ENCODE peak calls at places on chromosomes 16 and 17, in eight cellular contexts. G is activated T-helper 9 cell treated with anti-CD3 and anti-CD28 coated beads, Interleukin-2, amount 50 U/mL, for 16 hours; U is EL; C is substantia nigra; P is AG08396; Z is ascending aorta; F is NCI-H774; R is H54. M is an unnamed sample.

GRCh38 chr16:61887903-61888302 is 148.3 kb downstream of the CDH8 start:
- DNase-seq in G (no peak), U (peak; percentile 80), C (no peak), P (no peak), Z (no peak), F (no peak), R (no peak), M (peak; percentile 79)

GRCh38 chr17:9324864-9325263 is 250.8 kb downstream of the STX8 start:
- DNase-seq in G (no peak), U (no peak), C (no peak), P (no peak), Z (no peak), F (no peak), R (no peak), M (no peak)

GRCh38 chr17:1122681-1123396 is 56.9 kb downstream of the ABR start:
- DNase-seq in G (peak; percentile 70), U (peak; percentile 70), C (peak; percentile 34), P (peak; percentile 88), Z (no peak), F (no peak), R (peak; percentile 89), M (peak; percentile 87)

GRCh38 chr16:69110406-69110805 is 5.0 kb downstream of the HAS3 start:
- DNase-seq in G (no peak), U (no peak), C (no peak), P (no peak), Z (no peak), F (no peak), R (no peak), M (no peak)

GRCh38 chr17:77455111-77455877 is 314.5 kb downstream of the SEC14L1 start:
- DNase-seq in G (no peak), U (no peak), C (no peak), P (no peak), Z (no peak), F (no peak), R (no peak), M (no peak)

GRCh38 chr17:28033972-28034714 is 8.3 kb upstream of the NLK start:
- DNase-seq in G (no peak), U (peak; percentile 95), C (no peak), P (peak; percentile 33), Z (no peak), F (no peak), R (peak; percentile 51), M (peak; percentile 67)

GRCh38 chr17:2851615-2852014 is 55.4 kb downstream of the RAP1GAP2 start:
- DNase-seq in G (no peak), U (no peak), C (no peak), P (no peak), Z (no peak), F (no peak), R (no peak), M (no peak)

GRCh38 chr17:6276711-6277110 is 158.2 kb downstream of the AIPL1 start:
- DNase-seq in G (no peak), U (no peak), C (no peak), P (no peak), Z (no peak), F (no peak), R (no peak), M (no peak)

GRCh38 chr17:7147772-7148171 is 31.4 kb downstream of the ASGR1 start:
- DNase-seq in G (no peak), U (no peak), C (no peak), P (no peak), Z (no peak), F (no peak), R (no peak), M (no peak)

GRCh38 chr17:2137342-2138098 is 82.6 kb downstream of the HIC1 start:
- DNase-seq in G (no peak), U (peak; percentile 88), C (no peak), P (peak; percentile 74), Z (no peak), F (no peak), R (peak; percentile 69), M (peak; percentile 87)

GRCh38 chr17:39663340-39663687 is 1.8 kb upstream of the TCAP start:
- DNase-seq in G (no peak), U (no peak), C (no peak), P (no peak), Z (no peak), F (no peak), R (no peak), M (no peak)

GRCh38 chr16:48426244-48427135 is 41.3 kb upstream of the SIAH1 start:
- DNase-seq in G (no peak), U (no peak), C (no peak), P (no peak), Z (no peak), F (no peak), R (no peak), M (peak; percentile 38)

GRCh38 chr16:2752850-2753522 is 548 bp downstream of the SRRM2 start:
- DNase-seq in G (no peak), U (peak; percentile 79), C (peak; percentile 84), P (peak; percentile 97), Z (no peak), F (peak; percentile 69), R (peak; percentile 85), M (peak; percentile 96)

GRCh38 chr17:4903051-4903818 is at the start of gene CHRNE:
- DNase-seq in G (peak; percentile 54), U (peak; percentile 72), C (peak; percentile 51), P (no peak), Z (no peak), F (peak; percentile 15), R (peak; percentile 52), M (peak; percentile 53)

GRCh38 chr16:53509906-53510703 is 7.1 kb upstream of the AKTIP start:
- DNase-seq in G (no peak), U (peak; percentile 69), C (peak; percentile 59), P (peak; percentile 77), Z (no peak), F (peak; percentile 56), R (peak; percentile 67), M (peak; percentile 89)

M was measured in AG20443.